ENCODE peak calls at places on chromosomes 2 and 18, in four cellular contexts. N, O, E and B are unnamed samples.
A peak's percentile ranks its signal among the peaks of the same experiment; 100 is the strongest.

GRCh38 chr2:231928481-231928880 is 2.3 kb upstream of the NPPC start:
- DNase-seq in N (no peak), O (no peak), E (no peak), B (no peak)

GRCh38 chr2:26683583-26683982 is 8.9 kb upstream of the KCNK3 start:
- DNase-seq in N (no peak), O (no peak), E (no peak), B (no peak)

GRCh38 chr18:70280007-70280925 is 8.6 kb upstream of the SOCS6 start:
- DNase-seq in N (no peak), O (no peak), E (no peak), B (no peak)

GRCh38 chr18:8942021-8942908 is 160.2 kb upstream of the NDUFV2 start:
- DNase-seq in N (no peak), O (no peak), E (no peak), B (no peak)

GRCh38 chr2:24559714-24560113 is 68.7 kb downstream of the NCOA1 start:
- DNase-seq in N (no peak), O (no peak), E (no peak), B (peak; percentile 35)

GRCh38 chr2:5145053-5145452 is 547.1 kb upstream of the SOX11 start:
- DNase-seq in N (no peak), O (no peak), E (no peak), B (no peak)

GRCh38 chr2:85503611-85504433 is 35.1 kb upstream of the MAT2A start:
- DNase-seq in N (no peak), O (no peak), E (no peak), B (peak; percentile 57)

GRCh38 chr18:78722391-78722790 is 257.2 kb upstream of the SALL3 start:
- DNase-seq in N (no peak), O (no peak), E (peak; percentile 20), B (no peak)

GRCh38 chr2:20229322-20230201 is 4.6 kb upstream of the SDC1 start:
- DNase-seq in N (no peak), O (no peak), E (no peak), B (peak; percentile 64)

GRCh38 chr2:226609361-226609760 is 190.3 kb downstream of the IRS1 start:
- DNase-seq in N (no peak), O (no peak), E (no peak), B (peak; percentile 65)

GRCh38 chr2:126244937-126245336 is 411.0 kb upstream of the GYPC start:
- DNase-seq in N (no peak), O (peak; percentile 26), E (no peak), B (no peak)

GRCh38 chr2:49294225-49294624 is 139.9 kb upstream of the FSHR start:
- DNase-seq in N (no peak), O (no peak), E (no peak), B (no peak)

GRCh38 chr18:37393221-37393828 is 172.3 kb downstream of the CELF4 start:
- DNase-seq in N (no peak), O (no peak), E (no peak), B (no peak)

GRCh38 chr2:8754056-8754790 is 72.4 kb downstream of the ID2 start:
- DNase-seq in N (no peak), O (no peak), E (no peak), B (no peak)

GRCh38 chr2:172655091-172655837 is 80.4 kb upstream of the RAPGEF4 start:
- DNase-seq in N (no peak), O (no peak), E (no peak), B (peak; percentile 63)

GRCh38 chr2:188471166-188471565 is 179.5 kb downstream of the GULP1 start:
- DNase-seq in N (no peak), O (no peak), E (no peak), B (no peak)

GRCh38 chr2:230471074-230471473 is 55.1 kb downstream of the SP100 start:
- DNase-seq in N (no peak), O (no peak), E (no peak), B (no peak)

GRCh38 chr2:180747728-180748127 is 232.7 kb upstream of the UBE2E3 start:
- DNase-seq in N (no peak), O (no peak), E (no peak), B (no peak)

GRCh38 chr2:201470821-201471731 is 19.5 kb downstream of the STRADB start:
- DNase-seq in N (peak; percentile 16), O (no peak), E (no peak), B (no peak)

GRCh38 chr18:79523738-79524180 is 128.0 kb downstream of the NFATC1 start:
- DNase-seq in N (no peak), O (peak; percentile 60), E (no peak), B (no peak)

GRCh38 chr2:106053116-106053515 is 141.0 kb downstream of the UXS1 start:
- DNase-seq in N (no peak), O (no peak), E (no peak), B (peak; percentile 37)

GRCh38 chr18:22977847-22978701 is 44.9 kb downstream of the RBBP8 start:
- DNase-seq in N (no peak), O (no peak), E (no peak), B (peak; percentile 56)

GRCh38 chr18:79405781-79406575 is 10.2 kb downstream of the NFATC1 start:
- DNase-seq in N (peak; percentile 54), O (peak; percentile 76), E (peak; percentile 27), B (no peak)

GRCh38 chr2:44291281-44292248 is 16.3 kb downstream of the SLC3A1 start:
- DNase-seq in N (no peak), O (no peak), E (peak; percentile 56), B (peak; percentile 42)

GRCh38 chr18:57497372-57498294 is 62.5 kb downstream of the ONECUT2 start:
- DNase-seq in N (no peak), O (no peak), E (peak; percentile 22), B (peak; percentile 32)

GRCh38 chr2:237199577-237199976 is 113.9 kb downstream of the COPS8 start:
- DNase-seq in N (no peak), O (no peak), E (no peak), B (no peak)

GRCh38 chr2:30371772-30372373 is 75.2 kb upstream of the LCLAT1 start:
- DNase-seq in N (no peak), O (no peak), E (no peak), B (peak; percentile 95)

GRCh38 chr18:22983175-22983574 is 50.0 kb downstream of the RBBP8 start:
- DNase-seq in N (no peak), O (no peak), E (no peak), B (no peak)

GRCh38 chr2:207869784-207870778 is 100.4 kb upstream of the FZD5 start:
- DNase-seq in N (no peak), O (no peak), E (no peak), B (peak; percentile 73)